ENCODE peak calls at places on chromosomes 5 and 9, in eight cellular contexts. U is HFF-Myc, Y is neural progenitor cell, C is left ventricle myocardium inferior, H is lower lobe of right lung, K is GM12865, F is MCF 10A, O is brain microvascular endothelial cell. G is an unnamed sample.

GRCh38 chr9:27534131-27534530 is 4.5 kb upstream of the MOB3B start:
- DNase-seq in U (no peak), Y (no peak), C (no peak), H (no peak), K (no peak), F (no peak), O (no peak), G (no peak)

GRCh38 chr9:110538621-110539020 is 40.9 kb downstream of the SVEP1 start:
- DNase-seq in U (no peak), Y (no peak), C (no peak), H (no peak), K (no peak), F (no peak), O (no peak), G (no peak)

GRCh38 chr5:110653231-110653970 is 73.1 kb downstream of the TMEM232 start:
- DNase-seq in U (no peak), Y (no peak), C (no peak), H (no peak), K (no peak), F (no peak), O (no peak), G (no peak)

GRCh38 chr9:123375725-123376132 is 19.7 kb downstream of the CRB2 start:
- DNase-seq in U (no peak), Y (no peak), C (no peak), H (no peak), K (no peak), F (no peak), O (no peak), G (peak)

GRCh38 chr5:58261605-58262004 is 198.3 kb downstream of the PLK2 start:
- DNase-seq in U (no peak), Y (no peak), C (no peak), H (no peak), K (no peak), F (no peak), O (no peak), G (no peak)

GRCh38 chr9:19922476-19923118 is 133.8 kb upstream of the SLC24A2 start:
- DNase-seq in U (no peak), Y (peak), C (no peak), H (no peak), K (no peak), F (peak), O (peak), G (no peak)

GRCh38 chr9:123132696-123133095 is 99.2 kb downstream of the GPR21 start:
- DNase-seq in U (no peak), Y (no peak), C (no peak), H (no peak), K (no peak), F (no peak), O (no peak), G (no peak)

GRCh38 chr9:88920645-88921044 is 70.6 kb upstream of the S1PR3 start:
- DNase-seq in U (no peak), Y (no peak), C (no peak), H (no peak), K (no peak), F (peak), O (no peak), G (no peak)

GRCh38 chr5:53253421-53253871 is 143.9 kb upstream of the MOCS2 start:
- DNase-seq in U (no peak), Y (no peak), C (no peak), H (no peak), K (peak), F (no peak), O (peak), G (no peak)

GRCh38 chr5:10623305-10623910 is 59.5 kb downstream of the ANKRD33B start:
- DNase-seq in U (no peak), Y (peak), C (no peak), H (no peak), K (no peak), F (no peak), O (no peak), G (no peak)

GRCh38 chr5:132181011-132181629 is 46.5 kb downstream of the P4HA2 start:
- DNase-seq in U (no peak), Y (no peak), C (no peak), H (no peak), K (no peak), F (no peak), O (no peak), G (no peak)

GRCh38 chr9:81562221-81563019 is 126.9 kb downstream of the TLE1 start:
- DNase-seq in U (no peak), Y (peak), C (peak), H (no peak), K (no peak), F (peak), O (peak), G (no peak)

GRCh38 chr9:2022560-2022959 is 7.4 kb downstream of the SMARCA2 start:
- DNase-seq in U (no peak), Y (no peak), C (no peak), H (no peak), K (no peak), F (no peak), O (no peak), G (no peak)

GRCh38 chr5:14153932-14154646 is 10.9 kb downstream of the TRIO start:
- DNase-seq in U (no peak), Y (peak), C (peak), H (peak), K (peak), F (peak), O (peak), G (no peak)

GRCh38 chr5:175715627-175716522 is 58.0 kb downstream of the HRH2 start:
- DNase-seq in U (no peak), Y (no peak), C (no peak), H (no peak), K (no peak), F (no peak), O (no peak), G (no peak)

GRCh38 chr5:60161340-60161934 is 267.9 kb upstream of the PDE4D start:
- DNase-seq in U (no peak), Y (peak), C (no peak), H (no peak), K (peak), F (peak), O (peak), G (peak)
- TF ChIP-seq CTCF in U (peak), Y (peak), C (peak), H (peak), K (peak), F (peak), O (peak), G (peak)

GRCh38 chr9:35295369-35296036 is 133.7 kb downstream of the UNC13B start:
- DNase-seq in U (no peak), Y (no peak), C (no peak), H (no peak), K (no peak), F (no peak), O (no peak), G (no peak)

GRCh38 chr9:35287986-35288515 is 126.2 kb downstream of the UNC13B start:
- DNase-seq in U (no peak), Y (no peak), C (no peak), H (no peak), K (no peak), F (peak), O (peak), G (no peak)

GRCh38 chr9:35294066-35294465 is 132.3 kb downstream of the UNC13B start:
- DNase-seq in U (no peak), Y (peak), C (no peak), H (no peak), K (no peak), F (no peak), O (no peak), G (no peak)

DNA sequence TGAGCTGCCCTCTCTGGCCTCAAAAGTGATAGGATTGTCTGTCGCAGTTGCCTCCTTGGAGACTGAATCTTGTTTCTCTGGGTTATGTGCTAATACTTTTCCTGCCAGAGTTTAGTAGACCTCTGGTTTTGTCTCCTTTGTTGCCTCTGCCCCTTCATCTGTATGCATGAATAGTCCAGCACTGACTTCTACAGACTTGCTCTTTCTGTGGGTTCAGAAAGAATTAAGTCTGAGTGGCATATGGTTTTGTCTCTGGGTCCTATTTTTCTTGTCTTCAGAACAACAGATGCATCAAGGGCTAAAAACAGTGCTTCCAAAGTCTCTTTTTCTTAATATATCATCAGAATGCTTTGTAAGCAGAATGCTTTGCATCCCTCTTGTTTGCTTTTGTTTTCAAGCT is 131.6 kb downstream of the UNC13B start:
- DNase-seq in U (no peak), Y (peak), C (no peak), H (no peak), K (no peak), F (no peak), O (no peak), G (no peak)
- TF ChIP-seq CTCF in U (no peak), Y (no peak), C (no peak), H (no peak), K (no peak), F (no peak), O (no peak), G (no peak)

GRCh38 chr5:55022454-55022853 is 1.6 kb upstream of the GZMK start:
- DNase-seq in U (no peak), Y (no peak), C (no peak), H (no peak), K (no peak), F (no peak), O (no peak), G (no peak)
- TF ChIP-seq CTCF in U (no peak), Y (no peak), C (no peak), H (no peak), K (no peak), F (no peak), O (no peak), G (no peak)

GRCh38 chr5:140791111-140791510 is 3.5 kb upstream of the PCDHA2 start:
- DNase-seq in U (no peak), Y (no peak), C (no peak), H (no peak), K (no peak), F (peak), O (no peak), G (no peak)

GRCh38 chr5:140780512-140780911 is 5.4 kb upstream of the PCDHA1 start:
- DNase-seq in U (no peak), Y (no peak), C (no peak), H (no peak), K (no peak), F (no peak), O (no peak), G (no peak)

DNA sequence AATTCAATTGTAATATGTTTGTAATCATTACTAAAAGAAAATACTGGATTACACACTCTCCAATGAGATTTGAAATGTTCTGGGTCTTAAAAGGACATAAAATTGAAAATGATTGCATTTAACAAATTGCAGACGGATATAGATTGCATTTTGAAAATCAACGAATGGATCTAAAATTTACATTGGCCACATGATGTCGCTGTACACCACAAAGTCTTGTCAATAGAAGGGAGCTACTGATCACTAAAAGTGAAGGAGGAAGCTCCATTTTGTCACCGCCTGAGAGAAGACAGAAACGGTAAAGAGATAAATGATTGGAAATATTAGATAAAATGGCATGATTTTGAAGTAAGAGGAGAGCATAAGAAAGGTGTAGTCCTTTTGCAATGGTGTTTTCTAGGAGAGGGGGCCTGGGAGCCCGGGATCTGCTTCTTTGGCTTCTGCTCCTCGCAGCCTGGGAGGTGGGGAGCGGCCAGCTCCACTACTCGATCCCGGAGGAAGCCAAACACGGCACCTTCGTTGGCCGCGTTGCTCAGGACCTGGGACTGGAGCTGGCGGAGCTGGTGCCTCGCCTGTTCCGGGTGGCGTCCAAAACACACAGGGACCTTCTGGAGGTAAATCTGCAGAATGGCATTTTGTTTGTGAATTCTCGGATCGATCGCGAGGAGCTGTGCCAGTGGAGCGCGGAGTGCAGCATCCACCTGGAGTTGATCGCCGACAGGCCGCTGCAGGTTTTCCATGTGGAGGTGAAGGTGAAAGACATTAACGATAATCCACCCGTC is at the start of gene PCDHA1:
- DNase-seq in U (no peak), Y (no peak), C (no peak), H (peak), K (no peak), F (peak), O (no peak), G (no peak)
- TF ChIP-seq CTCF in U (peak), Y (peak), C (no peak), H (no peak), K (no peak), F (no peak), O (no peak), G (no peak)

GRCh38 chr5:127227881-127228280 is 62.7 kb upstream of the MEGF10 start:
- DNase-seq in U (no peak), Y (no peak), C (no peak), H (no peak), K (no peak), F (no peak), O (no peak), G (no peak)

GRCh38 chr5:127231118-127231517 is 59.5 kb upstream of the MEGF10 start:
- DNase-seq in U (no peak), Y (no peak), C (no peak), H (no peak), K (no peak), F (no peak), O (no peak), G (no peak)

GRCh38 chr5:127228540-127229184 is 61.9 kb upstream of the MEGF10 start:
- DNase-seq in U (no peak), Y (peak), C (no peak), H (no peak), K (no peak), F (no peak), O (no peak), G (no peak)

GRCh38 chr5:127233590-127233989 is 57.0 kb upstream of the MEGF10 start:
- DNase-seq in U (no peak), Y (no peak), C (no peak), H (no peak), K (no peak), F (no peak), O (no peak), G (no peak)

GRCh38 chr5:127229185-127229889 is 61.3 kb upstream of the MEGF10 start:
- DNase-seq in U (no peak), Y (peak), C (peak), H (peak), K (peak), F (no peak), O (no peak), G (peak)
- TF ChIP-seq CTCF in U (no peak), Y (no peak), C (peak), H (peak), K (peak), F (no peak), O (peak), G (no peak)

GRCh38 chr9:134439368-134439784 is 113.1 kb downstream of the RXRA start:
- DNase-seq in U (no peak), Y (no peak), C (no peak), H (no peak), K (no peak), F (no peak), O (no peak), G (no peak)

GRCh38 chr9:134436356-134436717 is 110.1 kb downstream of the RXRA start:
- DNase-seq in U (no peak), Y (no peak), C (no peak), H (no peak), K (no peak), F (no peak), O (no peak), G (no peak)

GRCh38 chr9:134437417-134438203 is 111.4 kb downstream of the RXRA start:
- DNase-seq in U (no peak), Y (peak), C (no peak), H (no peak), K (no peak), F (no peak), O (no peak), G (no peak)

GRCh38 chr9:134436926-134437325 is 110.7 kb downstream of the RXRA start:
- DNase-seq in U (no peak), Y (no peak), C (no peak), H (no peak), K (no peak), F (no peak), O (no peak), G (no peak)

GRCh38 chr9:134438204-134438788 is 112.0 kb downstream of the RXRA start:
- DNase-seq in U (no peak), Y (peak), C (no peak), H (peak), K (peak), F (no peak), O (no peak), G (no peak)
- TF ChIP-seq CTCF in U (no peak), Y (peak), C (no peak), H (peak), K (peak), F (no peak), O (no peak), G (no peak)

GRCh38 chr5:174571662-174572397 is 152.6 kb upstream of the MSX2 start:
- DNase-seq in U (peak), Y (peak), C (peak), H (no peak), K (no peak), F (peak), O (peak), G (no peak)
- TF ChIP-seq CTCF in U (peak), Y (no peak), C (peak), H (no peak), K (no peak), F (peak), O (peak), G (no peak)

DNA sequence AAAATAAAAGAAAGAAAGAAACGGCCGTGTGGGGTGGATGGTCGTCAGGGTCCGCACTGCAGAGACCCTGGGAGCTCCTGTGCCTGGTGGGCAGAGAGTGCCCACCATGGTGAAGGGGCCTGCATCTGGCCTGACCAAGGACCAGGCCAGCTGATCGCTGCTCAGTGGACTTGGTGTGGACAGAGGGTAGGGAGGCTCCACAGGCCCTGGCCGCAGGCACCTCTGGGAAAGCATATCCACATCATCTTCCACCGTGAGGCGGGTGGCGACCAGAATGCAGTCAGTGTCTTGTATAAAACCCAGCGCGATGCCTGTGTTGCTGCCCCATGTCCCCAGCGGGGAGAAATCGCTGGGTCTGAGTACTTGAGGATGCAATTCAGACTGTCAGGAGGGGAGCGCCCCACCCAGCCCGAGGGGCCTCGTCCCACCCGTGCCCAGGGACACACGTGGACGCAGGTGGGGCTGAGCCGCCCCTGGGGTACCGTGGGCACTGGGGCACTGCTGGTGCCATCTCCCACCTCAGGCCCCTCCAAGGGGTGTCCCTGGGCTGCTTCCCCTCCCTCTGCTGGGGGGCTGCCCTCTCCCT is 27.8 kb upstream of the SLC6A19 start:
- DNase-seq in U (no peak), Y (no peak), C (no peak), H (peak), K (no peak), F (no peak), O (no peak), G (no peak)
- TF ChIP-seq CTCF in U (no peak), Y (no peak), C (no peak), H (no peak), K (no peak), F (no peak), O (no peak), G (no peak)

GRCh38 chr5:37722236-37723146 is 117.3 kb downstream of the GDNF start:
- DNase-seq in U (peak), Y (no peak), C (no peak), H (no peak), K (peak), F (peak), O (peak), G (peak)

GRCh38 chr5:37725185-37725584 is 114.7 kb downstream of the GDNF start:
- DNase-seq in U (no peak), Y (no peak), C (no peak), H (no peak), K (no peak), F (no peak), O (no peak), G (no peak)

GRCh38 chr5:37724395-37725125 is 115.3 kb downstream of the GDNF start:
- DNase-seq in U (no peak), Y (no peak), C (no peak), H (no peak), K (no peak), F (no peak), O (no peak), G (no peak)

GRCh38 chr5:37721447-37721871 is 118.4 kb downstream of the GDNF start:
- DNase-seq in U (no peak), Y (no peak), C (no peak), H (no peak), K (peak), F (no peak), O (peak), G (peak)

DNA sequence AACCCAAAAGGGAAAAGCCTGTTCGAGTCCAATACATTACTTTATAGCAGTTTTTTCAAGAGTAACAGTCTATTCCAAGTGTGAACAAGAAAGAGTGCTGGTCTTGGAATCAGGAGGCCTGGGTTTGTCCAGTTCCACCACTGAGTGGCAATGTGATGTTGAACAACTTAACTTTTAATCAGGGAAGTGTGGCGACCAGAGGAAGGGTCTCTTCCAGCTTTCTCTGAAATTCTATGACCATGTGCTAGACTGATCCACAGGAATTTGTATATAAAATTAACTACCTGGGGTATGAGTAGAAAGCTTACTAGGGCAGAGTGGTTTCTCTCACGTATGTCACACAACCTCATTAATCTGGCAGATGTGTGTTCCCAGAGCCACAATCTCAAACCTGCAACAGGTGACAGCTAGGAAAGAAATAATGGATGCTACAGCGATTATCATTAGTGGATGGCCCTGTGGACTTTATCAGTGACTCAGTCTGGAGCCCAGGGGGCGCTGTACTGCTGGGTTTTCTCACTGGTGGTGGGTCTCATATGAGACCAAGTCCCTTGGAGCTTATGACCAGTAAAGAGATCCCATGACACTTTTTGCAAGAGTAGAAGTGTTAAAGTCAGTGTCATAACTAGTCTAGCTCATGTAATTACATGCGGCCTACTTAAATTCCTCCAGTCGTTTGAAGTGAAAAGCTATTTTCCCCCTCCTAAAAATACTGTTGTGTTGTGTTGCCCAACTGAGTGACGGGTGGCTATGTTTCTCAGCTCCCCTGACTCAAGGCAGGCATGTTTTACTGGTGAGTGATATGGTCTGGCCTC is 116.5 kb downstream of the GDNF start:
- DNase-seq in U (no peak), Y (peak), C (no peak), H (no peak), K (peak), F (peak), O (no peak), G (no peak)
- TF ChIP-seq CTCF in U (peak), Y (peak), C (peak), H (no peak), K (peak), F (peak), O (peak), G (peak)

DNA sequence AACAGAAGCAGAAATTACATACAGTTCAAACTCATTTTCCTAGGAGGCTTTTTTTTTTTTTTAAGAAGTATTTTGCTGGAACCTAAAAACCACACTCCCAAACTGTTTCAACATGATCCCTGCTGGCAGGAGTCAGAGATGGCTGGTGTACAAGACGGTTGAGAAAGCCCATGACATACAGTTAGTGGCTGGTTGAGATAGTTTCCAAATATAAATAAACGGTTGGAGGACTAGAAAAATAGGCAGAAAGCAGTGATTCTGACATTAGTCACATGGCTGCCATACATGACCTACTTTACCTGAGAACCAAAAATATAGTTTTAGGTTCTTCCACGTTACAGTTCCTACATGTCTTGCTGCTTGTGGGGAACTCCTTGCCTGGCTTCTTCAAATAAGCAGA is 31.7 kb upstream of the BASP1 start:
- DNase-seq in U (no peak), Y (no peak), C (peak), H (no peak), K (no peak), F (peak), O (peak), G (no peak)
- TF ChIP-seq CTCF in U (no peak), Y (no peak), C (no peak), H (no peak), K (no peak), F (no peak), O (no peak), G (no peak)

G was measured in GM20000.